ENCODE peak calls at places on chromosome X, in five cellular contexts. K, D, W, C and T are unnamed samples.

GRCh38 chrX:23901805-23902204 is 5.9 kb downstream of the APOO start:
- DNase-seq in K (peak; percentile 44), D (peak; percentile 84), W (peak; percentile 49), C (no peak), T (no peak)

GRCh38 chrX:46178763-46179162 is 366.5 kb downstream of the ZNF674 start:
- DNase-seq in K (no peak), D (no peak), W (no peak), C (no peak), T (no peak)

GRCh38 chrX:12956704-12957541 is 18.0 kb upstream of the TMSB4X start:
- DNase-seq in K (peak; percentile 79), D (peak; percentile 69), W (peak; percentile 10), C (no peak), T (peak; percentile 48)

GRCh38 chrX:13013353-13014110 is 30.9 kb downstream of the FAM9C start:
- DNase-seq in K (peak; percentile 53), D (peak; percentile 52), W (no peak), C (no peak), T (no peak)

GRCh38 chrX:24858004-24858746 is 157.6 kb downstream of the ARX start:
- DNase-seq in K (no peak), D (peak; percentile 45), W (no peak), C (no peak), T (no peak)

GRCh38 chrX:148043456-148043855 is 62.3 kb downstream of the FMR1NB start:
- DNase-seq in K (no peak), D (peak; percentile 10), W (no peak), C (no peak), T (no peak)

GRCh38 chrX:283115-283845 is 2.1 kb downstream of the PLCXD1 start:
- DNase-seq in K (peak; percentile 95), D (peak; percentile 89), W (peak; percentile 95), C (no peak), T (peak; percentile 85)

GRCh38 chrX:23114256-23114655 is 114.5 kb downstream of the DDX53 start:
- DNase-seq in K (no peak), D (no peak), W (no peak), C (no peak), T (no peak)

GRCh38 chrX:40945366-40945713 is 139.9 kb upstream of the USP9X start:
- DNase-seq in K (no peak), D (peak; percentile 85), W (peak; percentile 65), C (no peak), T (peak; percentile 47)

GRCh38 chrX:53288173-53288572 is 6.8 kb upstream of the IQSEC2 start:
- DNase-seq in K (no peak), D (no peak), W (peak; percentile 18), C (no peak), T (peak; percentile 10)

GRCh38 chrX:7334253-7334935 is 186.4 kb upstream of the PUDP start:
- DNase-seq in K (no peak), D (peak; percentile 84), W (peak; percentile 45), C (peak; percentile 82), T (no peak)

GRCh38 chrX:106243376-106243775 is 75.3 kb downstream of the PWWP3B start:
- DNase-seq in K (no peak), D (no peak), W (no peak), C (no peak), T (no peak)

GRCh38 chrX:17732138-17732783 is 5.0 kb upstream of the SCML1 start:
- DNase-seq in K (no peak), D (peak; percentile 31), W (peak; percentile 22), C (no peak), T (no peak)

GRCh38 chrX:115339441-115340025 is 50.0 kb downstream of the LUZP4 start:
- DNase-seq in K (no peak), D (peak; percentile 83), W (no peak), C (peak; percentile 9), T (no peak)

GRCh38 chrX:630007-630921 is at the start of gene SHOX:
- DNase-seq in K (no peak), D (peak; percentile 74), W (no peak), C (peak; percentile 81), T (no peak)

GRCh38 chrX:130523460-130524394 is 121.9 kb downstream of the RBMX2 start:
- DNase-seq in K (no peak), D (no peak), W (peak; percentile 23), C (no peak), T (peak; percentile 36)

GRCh38 chrX:134600714-134601113 is 57.6 kb downstream of the PLAC1 start:
- DNase-seq in K (no peak), D (peak; percentile 68), W (no peak), C (no peak), T (no peak)

GRCh38 chrX:119343856-119344255 is 55.3 kb upstream of the SLC25A43 start:
- DNase-seq in K (no peak), D (no peak), W (no peak), C (no peak), T (no peak)

GRCh38 chrX:40040686-40041461 is 56.9 kb downstream of the BCOR start:
- DNase-seq in K (no peak), D (no peak), W (no peak), C (no peak), T (no peak)

GRCh38 chrX:96361844-96362243 is 322.8 kb upstream of the DIAPH2 start:
- DNase-seq in K (no peak), D (no peak), W (no peak), C (no peak), T (peak; percentile 8)

GRCh38 chrX:151722241-151722846 is 6.5 kb downstream of the FATE1 start:
- DNase-seq in K (no peak), D (no peak), W (peak; percentile 42), C (no peak), T (no peak)

GRCh38 chrX:11172413-11172812 is 61.3 kb downstream of the HCCS start:
- DNase-seq in K (no peak), D (no peak), W (no peak), C (no peak), T (no peak)

GRCh38 chrX:130896816-130897508 is 6.0 kb downstream of the ENOX2 start:
- DNase-seq in K (no peak), D (no peak), W (no peak), C (no peak), T (no peak)

GRCh38 chrX:17291998-17292658 is 82.9 kb upstream of the NHS start:
- DNase-seq in K (no peak), D (peak; percentile 1), W (no peak), C (no peak), T (no peak)

GRCh38 chrX:883588-883987 is 253.0 kb downstream of the SHOX start:
- DNase-seq in K (no peak), D (no peak), W (no peak), C (no peak), T (no peak)

GRCh38 chrX:698246-698645 is 67.7 kb downstream of the SHOX start:
- DNase-seq in K (no peak), D (no peak), W (no peak), C (no peak), T (no peak)

GRCh38 chrX:18534949-18535348 is 109.5 kb downstream of the CDKL5 start:
- DNase-seq in K (no peak), D (no peak), W (no peak), C (no peak), T (no peak)

GRCh38 chrX:32749075-32749474 is 462.3 kb downstream of the DMD start:
- DNase-seq in K (no peak), D (peak; percentile 4), W (no peak), C (no peak), T (peak; percentile 5)

GRCh38 chrX:13250831-13251612 is 68.8 kb downstream of the ATXN3L start:
- DNase-seq in K (no peak), D (peak; percentile 96), W (peak; percentile 54), C (peak; percentile 95), T (no peak)

GRCh38 chrX:147626605-147627004 is 285.1 kb upstream of the FMR1 start:
- DNase-seq in K (no peak), D (no peak), W (no peak), C (no peak), T (no peak)

GRCh38 chrX:121179972-121180371 is 132.6 kb downstream of the GLUD2 start:
- DNase-seq in K (no peak), D (no peak), W (no peak), C (no peak), T (no peak)

GRCh38 chrX:140157611-140158010 is 192.3 kb upstream of the CXorf66 start:
- DNase-seq in K (no peak), D (peak; percentile 56), W (no peak), C (no peak), T (peak; percentile 27)

GRCh38 chrX:106467422-106467821 is 144.4 kb upstream of the RADX start:
- DNase-seq in K (no peak), D (no peak), W (no peak), C (no peak), T (no peak)

GRCh38 chrX:18664947-18665346 is 7.0 kb downstream of the RS1 start:
- DNase-seq in K (no peak), D (no peak), W (no peak), C (no peak), T (no peak)

GRCh38 chrX:123859409-123859827 is 435 bp upstream of the XIAP start:
- DNase-seq in K (no peak), D (no peak), W (peak; percentile 85), C (no peak), T (peak; percentile 81)

GRCh38 chrX:111410451-111410850 is 1.5 kb downstream of the DCX start:
- DNase-seq in K (no peak), D (no peak), W (no peak), C (no peak), T (no peak)